ENCODE peak calls at places on chromosomes 16 and 17, in five cellular contexts. N is GM12878, C is upper lobe of left lung, F is K562, T is HepG2. R is an unnamed sample.

GRCh38 chr16:15811778-15812750 is 44.8 kb downstream of the MYH11 start:
- ATAC-seq in F (no peak), C (peak; percentile 86), N (no peak), T (peak; percentile 27), R (peak; percentile 66)

GRCh38 chr16:79401157-79401556 is 199.4 kb downstream of the MAF start:
- ATAC-seq in C (no peak), N (no peak), T (no peak), F (no peak), R (no peak)

GRCh38 chr16:9966569-9967157 is 215.6 kb downstream of the GRIN2A start:
- ATAC-seq in F (no peak), T (no peak), N (peak; percentile 92), C (no peak), R (no peak)

GRCh38 chr17:15928286-15928785 is 16.6 kb upstream of the ADORA2B start:
- ATAC-seq in N (no peak), C (peak; percentile 52), T (no peak), F (no peak), R (no peak)

GRCh38 chr16:54266363-54266955 is 20.1 kb downstream of the IRX3 start:
- ATAC-seq in C (peak; percentile 69), T (peak; percentile 84), F (no peak), N (no peak), R (peak; percentile 80)

GRCh38 chr16:70592106-70592571 is 54.2 kb upstream of the IL34 start:
- ATAC-seq in N (peak; percentile 13), F (peak; percentile 56), T (peak; percentile 67), C (no peak), R (peak; percentile 62)

GRCh38 chr16:2486645-2487516 is 12.0 kb downstream of the TBC1D24 start:
- ATAC-seq in T (no peak), C (peak; percentile 66), N (peak; percentile 98), F (no peak), R (no peak)

GRCh38 chr17:44584498-44584897 is 27.2 kb downstream of the FZD2 start:
- ATAC-seq in F (no peak), N (no peak), C (no peak), T (no peak), R (no peak)

GRCh38 chr16:89402962-89403361 is 87.4 kb downstream of the ANKRD11 start:
- ATAC-seq in C (peak; percentile 37), T (no peak), N (no peak), F (no peak), R (no peak)

GRCh38 chr16:85936761-85937343 is 37.9 kb downstream of the IRF8 start:
- ATAC-seq in T (no peak), N (no peak), F (no peak), C (no peak), R (no peak)

GRCh38 chr16:48099455-48099854 is 56.3 kb downstream of the ABCC12 start:
- ATAC-seq in N (no peak), T (no peak), C (no peak), F (peak; percentile 89), R (no peak)

GRCh38 chr17:50664788-50665458 is 30.2 kb downstream of the ABCC3 start:
- ATAC-seq in F (peak; percentile 57), C (no peak), N (no peak), T (no peak), R (no peak)

GRCh38 chr17:57866723-57867122 is 16.9 kb upstream of the MRPS23 start:
- ATAC-seq in F (no peak), N (no peak), C (no peak), T (no peak), R (no peak)

GRCh38 chr17:80133626-80133970 is 13.3 kb downstream of the EIF4A3 start:
- ATAC-seq in F (no peak), T (peak; percentile 28), N (no peak), C (no peak), R (no peak)

GRCh38 chr17:80751460-80752368 is 207.1 kb downstream of the RPTOR start:
- ATAC-seq in F (no peak), N (no peak), T (peak; percentile 69), C (peak; percentile 73), R (peak; percentile 79)

GRCh38 chr17:42894283-42895184 is 6.1 kb upstream of the G6PC1 start:
- ATAC-seq in C (peak; percentile 6), N (no peak), F (no peak), T (peak; percentile 80), R (no peak)

GRCh38 chr17:58534901-58535421 is 20.5 kb upstream of the MTMR4 start:
- ATAC-seq in C (no peak), T (peak; percentile 18), F (no peak), N (no peak), R (no peak)

GRCh38 chr17:16298140-16298662 is 55.1 kb downstream of the CENPV start:
- ATAC-seq in N (no peak), F (peak; percentile 67), T (peak; percentile 82), C (no peak), R (no peak)

GRCh38 chr17:17877548-17878358 is 41.0 kb upstream of the SREBF1 start:
- ATAC-seq in C (peak; percentile 86), T (no peak), N (no peak), F (no peak), R (peak; percentile 91)

GRCh38 chr17:30170415-30170987 is 53.9 kb downstream of the NSRP1 start:
- ATAC-seq in C (no peak), F (no peak), N (no peak), T (no peak), R (no peak)

GRCh38 chr17:50926523-50926922 is 60.4 kb upstream of the TOB1 start:
- ATAC-seq in T (no peak), N (no peak), C (no peak), F (no peak), R (no peak)

GRCh38 chr17:30961213-30962188 is 9.3 kb upstream of the RNF135 start:
- ATAC-seq in F (peak; percentile 58), C (no peak), T (no peak), N (peak; percentile 91), R (no peak)

GRCh38 chr17:76641501-76641900 is 2.1 kb downstream of the ST6GALNAC1 start:
- ATAC-seq in T (no peak), C (peak; percentile 70), F (peak; percentile 15), N (peak; percentile 71), R (no peak)

GRCh38 chr17:49223517-49224197 is 6.9 kb downstream of the PHOSPHO1 start:
- ATAC-seq in N (peak; percentile 28), C (no peak), F (peak; percentile 78), T (peak; percentile 68), R (peak; percentile 47)

GRCh38 chr16:56610017-56610608 is 1.7 kb downstream of the MT2A start:
- ATAC-seq in C (no peak), N (peak; percentile 49), F (no peak), T (no peak), R (no peak)

GRCh38 chr17:57927048-57927723 is 28.0 kb downstream of the CUEDC1 start:
- ATAC-seq in F (no peak), C (no peak), T (no peak), N (no peak), R (peak; percentile 34)

GRCh38 chr16:9447699-9448098 is 356.3 kb downstream of the HAPSTR1 start:
- ATAC-seq in N (no peak), T (no peak), C (no peak), F (no peak), R (no peak)

GRCh38 chr16:19522369-19523159 is 666 bp upstream of the GDE1 start:
- ATAC-seq in C (peak; percentile 73), N (no peak), T (no peak), F (no peak), R (no peak)

GRCh38 chr17:9298135-9298534 is 276.8 kb downstream of the NTN1 start:
- ATAC-seq in C (no peak), N (no peak), F (no peak), T (no peak), R (no peak)

GRCh38 chr17:80029235-80029974 is 6.3 kb downstream of the TBC1D16 start:
- ATAC-seq in F (peak; percentile 41), C (peak; percentile 81), T (peak; percentile 27), N (no peak), R (peak; percentile 90)

GRCh38 chr17:78747479-78747878 is 34.6 kb downstream of the CYTH1 start:
- ATAC-seq in T (no peak), N (peak; percentile 11), C (no peak), F (no peak), R (no peak)

GRCh38 chr17:46274238-46274637 is 20.7 kb upstream of the LRRC37A start:
- ATAC-seq in F (no peak), T (no peak), N (no peak), C (no peak), R (no peak)

GRCh38 chr17:51097708-51098446 is 22.8 kb downstream of the SPAG9 start:
- ATAC-seq in F (peak; percentile 36), T (peak; percentile 79), C (peak; percentile 69), N (no peak), R (no peak)

GRCh38 chr16:67445913-67446907 is 15.3 kb downstream of the HSD11B2 start:
- ATAC-seq in N (no peak), C (no peak), T (peak; percentile 88), F (peak; percentile 14), R (no peak)

GRCh38 chr16:14037960-14038359 is 33.2 kb upstream of the MRTFB start:
- ATAC-seq in C (no peak), F (no peak), T (no peak), N (no peak), R (no peak)

GRCh38 chr16:14043793-14044192 is 27.3 kb upstream of the MRTFB start:
- ATAC-seq in T (no peak), C (no peak), N (no peak), F (no peak), R (no peak)

GRCh38 chr16:14043278-14043677 is 27.8 kb upstream of the MRTFB start:
- ATAC-seq in F (no peak), T (no peak), N (no peak), C (no peak), R (no peak)

GRCh38 chr16:14041164-14041563 is 30.0 kb upstream of the MRTFB start:
- ATAC-seq in T (no peak), F (no peak), N (no peak), C (no peak), R (no peak)

GRCh38 chr16:14042706-14043105 is 28.4 kb upstream of the MRTFB start:
- ATAC-seq in F (no peak), C (peak; percentile 61), T (no peak), N (no peak), R (peak; percentile 72)
- TF ChIP-seq POLR2AphosphoS5 in F (no peak), C (no peak), T (no peak), N (no peak), R (peak; percentile 11)

GRCh38 chr17:82065638-82066303 is at the start of gene DUS1L:
- ATAC-seq in F (peak; percentile 81), T (peak; percentile 27), C (peak; percentile 73), N (peak; percentile 75), R (peak; percentile 89)
- TF ChIP-seq EP300 in F (peak; percentile 31), T (peak; percentile 48), C (no peak), N (no peak), R (no peak)

GRCh38 chr17:40322417-40323315 is 13.7 kb downstream of the RARA start:
- ATAC-seq in F (peak; percentile 19), T (no peak), C (peak; percentile 74), N (peak; percentile 40), R (peak; percentile 17)
- TF ChIP-seq POLR2AphosphoS5 in F (no peak), T (no peak), C (peak; percentile 86), N (peak; percentile 78), R (no peak)

GRCh38 chr17:75012320-75013076 is at the start of gene MRPL58:
- ATAC-seq in F (peak; percentile 97), N (peak; percentile 95), C (peak; percentile 94), T (peak; percentile 91), R (peak; percentile 87)

GRCh38 chr17:75010683-75011406 is 1.6 kb upstream of the MRPL58 start:
- ATAC-seq in N (no peak), T (no peak), F (no peak), C (no peak), R (peak; percentile 50)

GRCh38 chr17:75013077-75013391 is 564 bp downstream of the MRPL58 start:
- ATAC-seq in F (peak; percentile 9), N (peak; percentile 5), T (peak; percentile 1), C (no peak), R (no peak)

GRCh38 chr17:75009139-75009724 is 3.2 kb upstream of the MRPL58 start:
- ATAC-seq in C (no peak), N (no peak), F (no peak), T (no peak), R (no peak)

GRCh38 chr17:75011788-75012319 is 616 bp upstream of the MRPL58 start:
- ATAC-seq in C (peak; percentile 64), T (peak; percentile 61), N (no peak), F (no peak), R (peak; percentile 85)
- TF ChIP-seq EP300 in C (no peak), T (no peak), N (no peak), F (no peak), R (no peak)